ENCODE peak calls at places on chromosomes 4 and X, in nine cellular contexts. One of them, this sample, is unnamed.

GRCh38 chrX:285076-285677 is 4.0 kb downstream of the PLCXD1 start:
- DNase-seq in upper lobe of right lung: no peak
- DNase-seq in activated CD8-positive, alpha-beta memory T cell treated with anti-CD3 and anti-CD28 coated beads, Interleukin-2, amount 10 ng/mL, durations not matched to agents 7 days and 5 days: no peak
- DNase-seq in T-helper 2 cell: no peak
- DNase-seq in activated T-helper 1 cell treated with Interleukin-2 at 50 U/mL for 16 hours: no peak
- DNase-seq in sciatic nerve: peak; percentile 33
- DNase-seq in tibial nerve: no peak
- DNase-seq in activated CD4-positive, alpha-beta T cell treated with anti-CD3 and anti-CD28 coated beads, Interleukin-2, amount 50 U/mL, for 1 hour: no peak
- DNase-seq in T-helper 22 cell: no peak
- DNase-seq in this sample: no peak

GRCh38 chr4:124937993-124938392 is 225.5 kb upstream of the ANKRD50 start:
- DNase-seq in activated CD4-positive, alpha-beta T cell treated with anti-CD3 and anti-CD28 coated beads, Interleukin-2, amount 50 U/mL, for 1 hour: no peak
- DNase-seq in sciatic nerve: no peak
- DNase-seq in upper lobe of right lung: no peak
- DNase-seq in T-helper 2 cell: no peak
- DNase-seq in activated T-helper 1 cell treated with Interleukin-2 at 50 U/mL for 16 hours: no peak
- DNase-seq in tibial nerve: no peak
- DNase-seq in activated CD8-positive, alpha-beta memory T cell treated with anti-CD3 and anti-CD28 coated beads, Interleukin-2, amount 10 ng/mL, durations not matched to agents 7 days and 5 days: no peak
- DNase-seq in T-helper 22 cell: no peak
- DNase-seq in this sample: no peak

GRCh38 chr4:5018096-5018495 is 1.2 kb downstream of the CYTL1 start:
- DNase-seq in activated CD4-positive, alpha-beta T cell treated with anti-CD3 and anti-CD28 coated beads, Interleukin-2, amount 50 U/mL, for 1 hour: no peak
- DNase-seq in T-helper 22 cell: no peak
- DNase-seq in sciatic nerve: no peak
- DNase-seq in upper lobe of right lung: no peak
- DNase-seq in tibial nerve: no peak
- DNase-seq in T-helper 2 cell: no peak
- DNase-seq in activated CD8-positive, alpha-beta memory T cell treated with anti-CD3 and anti-CD28 coated beads, Interleukin-2, amount 10 ng/mL, durations not matched to agents 7 days and 5 days: no peak
- DNase-seq in activated T-helper 1 cell treated with Interleukin-2 at 50 U/mL for 16 hours: no peak
- DNase-seq in this sample: no peak

GRCh38 chrX:131709553-131709952 is 165.7 kb downstream of the OR13H1 start:
- DNase-seq in activated T-helper 1 cell treated with Interleukin-2 at 50 U/mL for 16 hours: no peak
- DNase-seq in T-helper 2 cell: no peak
- DNase-seq in upper lobe of right lung: no peak
- DNase-seq in activated CD8-positive, alpha-beta memory T cell treated with anti-CD3 and anti-CD28 coated beads, Interleukin-2, amount 10 ng/mL, durations not matched to agents 7 days and 5 days: no peak
- DNase-seq in sciatic nerve: no peak
- DNase-seq in T-helper 22 cell: no peak
- DNase-seq in tibial nerve: no peak
- DNase-seq in activated CD4-positive, alpha-beta T cell treated with anti-CD3 and anti-CD28 coated beads, Interleukin-2, amount 50 U/mL, for 1 hour: no peak
- DNase-seq in this sample: no peak

GRCh38 chr4:85953651-85954018 is 406.2 kb downstream of the MAPK10 start:
- DNase-seq in activated CD4-positive, alpha-beta T cell treated with anti-CD3 and anti-CD28 coated beads, Interleukin-2, amount 50 U/mL, for 1 hour: no peak
- DNase-seq in tibial nerve: no peak
- DNase-seq in sciatic nerve: no peak
- DNase-seq in T-helper 22 cell: no peak
- DNase-seq in activated T-helper 1 cell treated with Interleukin-2 at 50 U/mL for 16 hours: no peak
- DNase-seq in upper lobe of right lung: no peak
- DNase-seq in T-helper 2 cell: no peak
- DNase-seq in activated CD8-positive, alpha-beta memory T cell treated with anti-CD3 and anti-CD28 coated beads, Interleukin-2, amount 10 ng/mL, durations not matched to agents 7 days and 5 days: no peak
- DNase-seq in this sample: peak; percentile 42

GRCh38 chr4:17082186-17082585 is 183.7 kb upstream of the LDB2 start:
- DNase-seq in T-helper 2 cell: no peak
- DNase-seq in upper lobe of right lung: no peak
- DNase-seq in T-helper 22 cell: no peak
- DNase-seq in sciatic nerve: no peak
- DNase-seq in activated CD8-positive, alpha-beta memory T cell treated with anti-CD3 and anti-CD28 coated beads, Interleukin-2, amount 10 ng/mL, durations not matched to agents 7 days and 5 days: no peak
- DNase-seq in activated CD4-positive, alpha-beta T cell treated with anti-CD3 and anti-CD28 coated beads, Interleukin-2, amount 50 U/mL, for 1 hour: no peak
- DNase-seq in tibial nerve: no peak
- DNase-seq in activated T-helper 1 cell treated with Interleukin-2 at 50 U/mL for 16 hours: no peak
- DNase-seq in this sample: no peak

GRCh38 chr4:74623041-74623440 is 171.3 kb downstream of the BTC start:
- DNase-seq in activated CD8-positive, alpha-beta memory T cell treated with anti-CD3 and anti-CD28 coated beads, Interleukin-2, amount 10 ng/mL, durations not matched to agents 7 days and 5 days: no peak
- DNase-seq in T-helper 2 cell: peak; percentile 19
- DNase-seq in upper lobe of right lung: no peak
- DNase-seq in tibial nerve: no peak
- DNase-seq in activated T-helper 1 cell treated with Interleukin-2 at 50 U/mL for 16 hours: no peak
- DNase-seq in sciatic nerve: no peak
- DNase-seq in T-helper 22 cell: no peak
- DNase-seq in activated CD4-positive, alpha-beta T cell treated with anti-CD3 and anti-CD28 coated beads, Interleukin-2, amount 50 U/mL, for 1 hour: no peak
- DNase-seq in this sample: no peak

GRCh38 chr4:10173039-10173753 is 56.6 kb upstream of the WDR1 start:
- DNase-seq in activated CD4-positive, alpha-beta T cell treated with anti-CD3 and anti-CD28 coated beads, Interleukin-2, amount 50 U/mL, for 1 hour: no peak
- DNase-seq in activated T-helper 1 cell treated with Interleukin-2 at 50 U/mL for 16 hours: no peak
- DNase-seq in T-helper 22 cell: no peak
- DNase-seq in activated CD8-positive, alpha-beta memory T cell treated with anti-CD3 and anti-CD28 coated beads, Interleukin-2, amount 10 ng/mL, durations not matched to agents 7 days and 5 days: no peak
- DNase-seq in upper lobe of right lung: no peak
- DNase-seq in sciatic nerve: no peak
- DNase-seq in T-helper 2 cell: no peak
- DNase-seq in tibial nerve: no peak
- DNase-seq in this sample: no peak

GRCh38 chr4:158810487-158811215 is 41.8 kb downstream of the FNIP2 start:
- DNase-seq in upper lobe of right lung: no peak
- DNase-seq in T-helper 2 cell: no peak
- DNase-seq in activated CD4-positive, alpha-beta T cell treated with anti-CD3 and anti-CD28 coated beads, Interleukin-2, amount 50 U/mL, for 1 hour: no peak
- DNase-seq in sciatic nerve: peak; percentile 67
- DNase-seq in activated T-helper 1 cell treated with Interleukin-2 at 50 U/mL for 16 hours: no peak
- DNase-seq in T-helper 22 cell: no peak
- DNase-seq in tibial nerve: no peak
- DNase-seq in activated CD8-positive, alpha-beta memory T cell treated with anti-CD3 and anti-CD28 coated beads, Interleukin-2, amount 10 ng/mL, durations not matched to agents 7 days and 5 days: no peak
- DNase-seq in this sample: peak; percentile 77

GRCh38 chrX:72020788-72021187 is 110.1 kb downstream of the NHSL2 start:
- DNase-seq in activated CD4-positive, alpha-beta T cell treated with anti-CD3 and anti-CD28 coated beads, Interleukin-2, amount 50 U/mL, for 1 hour: no peak
- DNase-seq in T-helper 2 cell: peak; percentile 22
- DNase-seq in sciatic nerve: no peak
- DNase-seq in activated T-helper 1 cell treated with Interleukin-2 at 50 U/mL for 16 hours: no peak
- DNase-seq in tibial nerve: no peak
- DNase-seq in activated CD8-positive, alpha-beta memory T cell treated with anti-CD3 and anti-CD28 coated beads, Interleukin-2, amount 10 ng/mL, durations not matched to agents 7 days and 5 days: no peak
- DNase-seq in upper lobe of right lung: no peak
- DNase-seq in T-helper 22 cell: no peak
- DNase-seq in this sample: no peak

GRCh38 chr4:26996745-26997144 is 136.1 kb downstream of the STIM2 start:
- DNase-seq in T-helper 2 cell: no peak
- DNase-seq in sciatic nerve: no peak
- DNase-seq in tibial nerve: no peak
- DNase-seq in upper lobe of right lung: no peak
- DNase-seq in activated CD4-positive, alpha-beta T cell treated with anti-CD3 and anti-CD28 coated beads, Interleukin-2, amount 50 U/mL, for 1 hour: no peak
- DNase-seq in activated T-helper 1 cell treated with Interleukin-2 at 50 U/mL for 16 hours: no peak
- DNase-seq in activated CD8-positive, alpha-beta memory T cell treated with anti-CD3 and anti-CD28 coated beads, Interleukin-2, amount 10 ng/mL, durations not matched to agents 7 days and 5 days: no peak
- DNase-seq in T-helper 22 cell: no peak
- DNase-seq in this sample: no peak

GRCh38 chr4:164192844-164193243 is 561.1 kb upstream of the SMIM31 start:
- DNase-seq in T-helper 2 cell: no peak
- DNase-seq in T-helper 22 cell: no peak
- DNase-seq in sciatic nerve: no peak
- DNase-seq in activated CD8-positive, alpha-beta memory T cell treated with anti-CD3 and anti-CD28 coated beads, Interleukin-2, amount 10 ng/mL, durations not matched to agents 7 days and 5 days: no peak
- DNase-seq in activated T-helper 1 cell treated with Interleukin-2 at 50 U/mL for 16 hours: no peak
- DNase-seq in activated CD4-positive, alpha-beta T cell treated with anti-CD3 and anti-CD28 coated beads, Interleukin-2, amount 50 U/mL, for 1 hour: no peak
- DNase-seq in tibial nerve: no peak
- DNase-seq in upper lobe of right lung: no peak
- DNase-seq in this sample: no peak

GRCh38 chr4:71635094-71635493 is 148.8 kb downstream of the GC start:
- DNase-seq in sciatic nerve: no peak
- DNase-seq in upper lobe of right lung: no peak
- DNase-seq in activated T-helper 1 cell treated with Interleukin-2 at 50 U/mL for 16 hours: no peak
- DNase-seq in tibial nerve: no peak
- DNase-seq in activated CD8-positive, alpha-beta memory T cell treated with anti-CD3 and anti-CD28 coated beads, Interleukin-2, amount 10 ng/mL, durations not matched to agents 7 days and 5 days: no peak
- DNase-seq in activated CD4-positive, alpha-beta T cell treated with anti-CD3 and anti-CD28 coated beads, Interleukin-2, amount 50 U/mL, for 1 hour: no peak
- DNase-seq in T-helper 22 cell: no peak
- DNase-seq in T-helper 2 cell: no peak
- DNase-seq in this sample: no peak

GRCh38 chr4:109436504-109436903 is 2.9 kb downstream of the SEC24B start:
- DNase-seq in tibial nerve: no peak
- DNase-seq in T-helper 2 cell: no peak
- DNase-seq in sciatic nerve: no peak
- DNase-seq in upper lobe of right lung: no peak
- DNase-seq in T-helper 22 cell: no peak
- DNase-seq in activated CD8-positive, alpha-beta memory T cell treated with anti-CD3 and anti-CD28 coated beads, Interleukin-2, amount 10 ng/mL, durations not matched to agents 7 days and 5 days: no peak
- DNase-seq in activated T-helper 1 cell treated with Interleukin-2 at 50 U/mL for 16 hours: no peak
- DNase-seq in activated CD4-positive, alpha-beta T cell treated with anti-CD3 and anti-CD28 coated beads, Interleukin-2, amount 50 U/mL, for 1 hour: no peak
- DNase-seq in this sample: no peak

GRCh38 chrX:22758807-22759481 is 240.8 kb upstream of the DDX53 start:
- DNase-seq in T-helper 22 cell: no peak
- DNase-seq in tibial nerve: no peak
- DNase-seq in T-helper 2 cell: no peak
- DNase-seq in upper lobe of right lung: no peak
- DNase-seq in activated CD4-positive, alpha-beta T cell treated with anti-CD3 and anti-CD28 coated beads, Interleukin-2, amount 50 U/mL, for 1 hour: no peak
- DNase-seq in sciatic nerve: no peak
- DNase-seq in activated CD8-positive, alpha-beta memory T cell treated with anti-CD3 and anti-CD28 coated beads, Interleukin-2, amount 10 ng/mL, durations not matched to agents 7 days and 5 days: no peak
- DNase-seq in activated T-helper 1 cell treated with Interleukin-2 at 50 U/mL for 16 hours: no peak
- DNase-seq in this sample: no peak

GRCh38 chr4:7909966-7910720 is 29.5 kb downstream of the AFAP1 start:
- DNase-seq in tibial nerve: no peak
- DNase-seq in activated T-helper 1 cell treated with Interleukin-2 at 50 U/mL for 16 hours: no peak
- DNase-seq in T-helper 22 cell: no peak
- DNase-seq in sciatic nerve: no peak
- DNase-seq in activated CD8-positive, alpha-beta memory T cell treated with anti-CD3 and anti-CD28 coated beads, Interleukin-2, amount 10 ng/mL, durations not matched to agents 7 days and 5 days: no peak
- DNase-seq in T-helper 2 cell: no peak
- DNase-seq in upper lobe of right lung: no peak
- DNase-seq in activated CD4-positive, alpha-beta T cell treated with anti-CD3 and anti-CD28 coated beads, Interleukin-2, amount 50 U/mL, for 1 hour: no peak
- DNase-seq in this sample: no peak

GRCh38 chr4:65865489-65865888 is 195.2 kb upstream of the EPHA5 start:
- DNase-seq in upper lobe of right lung: no peak
- DNase-seq in sciatic nerve: no peak
- DNase-seq in activated CD8-positive, alpha-beta memory T cell treated with anti-CD3 and anti-CD28 coated beads, Interleukin-2, amount 10 ng/mL, durations not matched to agents 7 days and 5 days: no peak
- DNase-seq in activated T-helper 1 cell treated with Interleukin-2 at 50 U/mL for 16 hours: no peak
- DNase-seq in T-helper 2 cell: peak; percentile 2
- DNase-seq in activated CD4-positive, alpha-beta T cell treated with anti-CD3 and anti-CD28 coated beads, Interleukin-2, amount 50 U/mL, for 1 hour: no peak
- DNase-seq in tibial nerve: no peak
- DNase-seq in T-helper 22 cell: no peak
- DNase-seq in this sample: no peak

GRCh38 chrX:136353519-136354095 is 52.8 kb downstream of the ADGRG4 start:
- DNase-seq in activated CD4-positive, alpha-beta T cell treated with anti-CD3 and anti-CD28 coated beads, Interleukin-2, amount 50 U/mL, for 1 hour: no peak
- DNase-seq in T-helper 22 cell: no peak
- DNase-seq in sciatic nerve: no peak
- DNase-seq in activated T-helper 1 cell treated with Interleukin-2 at 50 U/mL for 16 hours: no peak
- DNase-seq in activated CD8-positive, alpha-beta memory T cell treated with anti-CD3 and anti-CD28 coated beads, Interleukin-2, amount 10 ng/mL, durations not matched to agents 7 days and 5 days: no peak
- DNase-seq in upper lobe of right lung: no peak
- DNase-seq in tibial nerve: no peak
- DNase-seq in T-helper 2 cell: no peak
- DNase-seq in this sample: no peak

GRCh38 chr4:38688676-38689355 is 24.8 kb downstream of the KLF3 start:
- DNase-seq in activated CD8-positive, alpha-beta memory T cell treated with anti-CD3 and anti-CD28 coated beads, Interleukin-2, amount 10 ng/mL, durations not matched to agents 7 days and 5 days: no peak
- DNase-seq in tibial nerve: no peak
- DNase-seq in T-helper 22 cell: no peak
- DNase-seq in activated CD4-positive, alpha-beta T cell treated with anti-CD3 and anti-CD28 coated beads, Interleukin-2, amount 50 U/mL, for 1 hour: no peak
- DNase-seq in T-helper 2 cell: no peak
- DNase-seq in activated T-helper 1 cell treated with Interleukin-2 at 50 U/mL for 16 hours: no peak
- DNase-seq in upper lobe of right lung: no peak
- DNase-seq in sciatic nerve: no peak
- DNase-seq in this sample: peak; percentile 84

GRCh38 chrX:148567229-148567628 is 66.8 kb downstream of the AFF2 start:
- DNase-seq in activated CD8-positive, alpha-beta memory T cell treated with anti-CD3 and anti-CD28 coated beads, Interleukin-2, amount 10 ng/mL, durations not matched to agents 7 days and 5 days: no peak
- DNase-seq in sciatic nerve: no peak
- DNase-seq in T-helper 2 cell: no peak
- DNase-seq in activated CD4-positive, alpha-beta T cell treated with anti-CD3 and anti-CD28 coated beads, Interleukin-2, amount 50 U/mL, for 1 hour: no peak
- DNase-seq in upper lobe of right lung: no peak
- DNase-seq in activated T-helper 1 cell treated with Interleukin-2 at 50 U/mL for 16 hours: no peak
- DNase-seq in tibial nerve: no peak
- DNase-seq in T-helper 22 cell: no peak
- DNase-seq in this sample: no peak

GRCh38 chr4:85787133-85787532 is 312.2 kb downstream of the ARHGAP24 start:
- DNase-seq in activated T-helper 1 cell treated with Interleukin-2 at 50 U/mL for 16 hours: no peak
- DNase-seq in tibial nerve: no peak
- DNase-seq in T-helper 2 cell: no peak
- DNase-seq in activated CD8-positive, alpha-beta memory T cell treated with anti-CD3 and anti-CD28 coated beads, Interleukin-2, amount 10 ng/mL, durations not matched to agents 7 days and 5 days: no peak
- DNase-seq in activated CD4-positive, alpha-beta T cell treated with anti-CD3 and anti-CD28 coated beads, Interleukin-2, amount 50 U/mL, for 1 hour: no peak
- DNase-seq in upper lobe of right lung: no peak
- DNase-seq in sciatic nerve: no peak
- DNase-seq in T-helper 22 cell: no peak
- DNase-seq in this sample: no peak

GRCh38 chrX:136166221-136166855 is 19.0 kb downstream of the FHL1 start:
- DNase-seq in activated CD4-positive, alpha-beta T cell treated with anti-CD3 and anti-CD28 coated beads, Interleukin-2, amount 50 U/mL, for 1 hour: no peak
- DNase-seq in sciatic nerve: no peak
- DNase-seq in activated T-helper 1 cell treated with Interleukin-2 at 50 U/mL for 16 hours: no peak
- DNase-seq in T-helper 2 cell: peak; percentile 14
- DNase-seq in tibial nerve: no peak
- DNase-seq in activated CD8-positive, alpha-beta memory T cell treated with anti-CD3 and anti-CD28 coated beads, Interleukin-2, amount 10 ng/mL, durations not matched to agents 7 days and 5 days: no peak
- DNase-seq in T-helper 22 cell: no peak
- DNase-seq in upper lobe of right lung: no peak
- DNase-seq in this sample: peak; percentile 54

GRCh38 chr4:6688879-6689505 is 4.7 kb upstream of the S100P start:
- DNase-seq in upper lobe of right lung: no peak
- DNase-seq in activated T-helper 1 cell treated with Interleukin-2 at 50 U/mL for 16 hours: peak; percentile 67
- DNase-seq in activated CD8-positive, alpha-beta memory T cell treated with anti-CD3 and anti-CD28 coated beads, Interleukin-2, amount 10 ng/mL, durations not matched to agents 7 days and 5 days: peak; percentile 96
- DNase-seq in T-helper 22 cell: peak; percentile 68
- DNase-seq in T-helper 2 cell: peak; percentile 94
- DNase-seq in activated CD4-positive, alpha-beta T cell treated with anti-CD3 and anti-CD28 coated beads, Interleukin-2, amount 50 U/mL, for 1 hour: peak; percentile 69
- DNase-seq in tibial nerve: peak; percentile 37
- DNase-seq in sciatic nerve: peak; percentile 70
- DNase-seq in this sample: peak; percentile 38

GRCh38 chr4:14169460-14169859 is 541.9 kb upstream of the BOD1L1 start:
- DNase-seq in activated CD4-positive, alpha-beta T cell treated with anti-CD3 and anti-CD28 coated beads, Interleukin-2, amount 50 U/mL, for 1 hour: no peak
- DNase-seq in sciatic nerve: no peak
- DNase-seq in T-helper 2 cell: no peak
- DNase-seq in upper lobe of right lung: no peak
- DNase-seq in activated T-helper 1 cell treated with Interleukin-2 at 50 U/mL for 16 hours: no peak
- DNase-seq in tibial nerve: no peak
- DNase-seq in T-helper 22 cell: no peak
- DNase-seq in activated CD8-positive, alpha-beta memory T cell treated with anti-CD3 and anti-CD28 coated beads, Interleukin-2, amount 10 ng/mL, durations not matched to agents 7 days and 5 days: no peak
- DNase-seq in this sample: no peak

GRCh38 chr4:154738426-154738825 is 5.4 kb upstream of the LRAT start:
- DNase-seq in tibial nerve: no peak
- DNase-seq in T-helper 2 cell: no peak
- DNase-seq in activated CD4-positive, alpha-beta T cell treated with anti-CD3 and anti-CD28 coated beads, Interleukin-2, amount 50 U/mL, for 1 hour: no peak
- DNase-seq in activated T-helper 1 cell treated with Interleukin-2 at 50 U/mL for 16 hours: no peak
- DNase-seq in activated CD8-positive, alpha-beta memory T cell treated with anti-CD3 and anti-CD28 coated beads, Interleukin-2, amount 10 ng/mL, durations not matched to agents 7 days and 5 days: no peak
- DNase-seq in upper lobe of right lung: no peak
- DNase-seq in T-helper 22 cell: no peak
- DNase-seq in sciatic nerve: no peak
- DNase-seq in this sample: no peak

GRCh38 chrX:135596495-135596894 is 76.0 kb downstream of the INTS6L start:
- DNase-seq in activated CD8-positive, alpha-beta memory T cell treated with anti-CD3 and anti-CD28 coated beads, Interleukin-2, amount 10 ng/mL, durations not matched to agents 7 days and 5 days: peak; percentile 47
- DNase-seq in T-helper 22 cell: no peak
- DNase-seq in upper lobe of right lung: peak; percentile 63
- DNase-seq in sciatic nerve: peak; percentile 61
- DNase-seq in tibial nerve: no peak
- DNase-seq in T-helper 2 cell: peak; percentile 40
- DNase-seq in activated CD4-positive, alpha-beta T cell treated with anti-CD3 and anti-CD28 coated beads, Interleukin-2, amount 50 U/mL, for 1 hour: peak; percentile 44
- DNase-seq in activated T-helper 1 cell treated with Interleukin-2 at 50 U/mL for 16 hours: peak; percentile 12
- DNase-seq in this sample: peak; percentile 29

GRCh38 chr4:156723951-156724668 is 247.5 kb downstream of the PDGFC start:
- DNase-seq in T-helper 22 cell: no peak
- DNase-seq in upper lobe of right lung: no peak
- DNase-seq in sciatic nerve: no peak
- DNase-seq in activated T-helper 1 cell treated with Interleukin-2 at 50 U/mL for 16 hours: no peak
- DNase-seq in activated CD8-positive, alpha-beta memory T cell treated with anti-CD3 and anti-CD28 coated beads, Interleukin-2, amount 10 ng/mL, durations not matched to agents 7 days and 5 days: no peak
- DNase-seq in T-helper 2 cell: no peak
- DNase-seq in activated CD4-positive, alpha-beta T cell treated with anti-CD3 and anti-CD28 coated beads, Interleukin-2, amount 50 U/mL, for 1 hour: no peak
- DNase-seq in tibial nerve: no peak
- DNase-seq in this sample: no peak

GRCh38 chr4:112526061-112526460 is 10.1 kb upstream of the NEUROG2 start:
- DNase-seq in sciatic nerve: no peak
- DNase-seq in activated T-helper 1 cell treated with Interleukin-2 at 50 U/mL for 16 hours: no peak
- DNase-seq in T-helper 2 cell: no peak
- DNase-seq in upper lobe of right lung: no peak
- DNase-seq in T-helper 22 cell: no peak
- DNase-seq in activated CD4-positive, alpha-beta T cell treated with anti-CD3 and anti-CD28 coated beads, Interleukin-2, amount 50 U/mL, for 1 hour: no peak
- DNase-seq in activated CD8-positive, alpha-beta memory T cell treated with anti-CD3 and anti-CD28 coated beads, Interleukin-2, amount 10 ng/mL, durations not matched to agents 7 days and 5 days: no peak
- DNase-seq in tibial nerve: no peak
- DNase-seq in this sample: no peak

GRCh38 chr4:23934915-23935314 is 45.1 kb upstream of the PPARGC1A start:
- DNase-seq in activated T-helper 1 cell treated with Interleukin-2 at 50 U/mL for 16 hours: no peak
- DNase-seq in activated CD4-positive, alpha-beta T cell treated with anti-CD3 and anti-CD28 coated beads, Interleukin-2, amount 50 U/mL, for 1 hour: no peak
- DNase-seq in tibial nerve: peak; percentile 68
- DNase-seq in T-helper 22 cell: no peak
- DNase-seq in activated CD8-positive, alpha-beta memory T cell treated with anti-CD3 and anti-CD28 coated beads, Interleukin-2, amount 10 ng/mL, durations not matched to agents 7 days and 5 days: no peak
- DNase-seq in sciatic nerve: peak; percentile 83
- DNase-seq in T-helper 2 cell: no peak
- DNase-seq in upper lobe of right lung: peak; percentile 71
- DNase-seq in this sample: peak; percentile 75

GRCh38 chr4:82235346-82235745 is 138.4 kb downstream of the HNRNPD start:
- DNase-seq in T-helper 22 cell: no peak
- DNase-seq in sciatic nerve: no peak
- DNase-seq in activated T-helper 1 cell treated with Interleukin-2 at 50 U/mL for 16 hours: no peak
- DNase-seq in activated CD4-positive, alpha-beta T cell treated with anti-CD3 and anti-CD28 coated beads, Interleukin-2, amount 50 U/mL, for 1 hour: no peak
- DNase-seq in tibial nerve: no peak
- DNase-seq in T-helper 2 cell: no peak
- DNase-seq in upper lobe of right lung: no peak
- DNase-seq in activated CD8-positive, alpha-beta memory T cell treated with anti-CD3 and anti-CD28 coated beads, Interleukin-2, amount 10 ng/mL, durations not matched to agents 7 days and 5 days: no peak
- DNase-seq in this sample: no peak